ENCODE peak calls at places on chromosomes 11 and 22, in nine cellular contexts. F is stimulated activated CD4-positive, alpha-beta T cell treated with anti-CD3 and anti-CD28 coated beads, Interleukin-4, amount 100 ng/mL, for 4 hours; X is esophagus muscularis mucosa; R is RKO; D is stimulated activated CD8-positive, alpha-beta memory T cell treated with anti-CD3 and anti-CD28 coated beads, Interleukin-7, amount 100 ng/mL, for 4 hours; U is NCI-H748 treated with DMSO at 0.1 percent for 48 hours; W is nephron progenitor cell; Q is NCI-H2081 treated with DMSO at 0.1 percent for 48 hours; I is Right ventricle myocardium superior. L is an unnamed sample.

GRCh38 chr11:68932933-68933577 is 29.4 kb downstream of the IGHMBP2 start:
- DNase-seq in F (no peak), X (no peak), R (no peak), D (no peak), U (no peak), W (no peak), Q (no peak), I (no peak), L (no peak)

GRCh38 chr11:125990244-125990643 is 44.4 kb downstream of the VSIG10L2 start:
- DNase-seq in F (no peak), X (no peak), R (no peak), D (no peak), U (no peak), W (no peak), Q (no peak), I (no peak), L (no peak)

GRCh38 chr11:103537904-103538502 is 428.8 kb downstream of the DYNC2H1 start:
- DNase-seq in F (no peak), X (peak; percentile 0), R (peak; percentile 20), D (no peak), U (peak; percentile 13), W (no peak), Q (no peak), I (no peak), L (no peak)

GRCh38 chr11:63736864-63737263 is 31.7 kb downstream of the ZFTA start:
- DNase-seq in F (no peak), X (no peak), R (no peak), D (no peak), U (no peak), W (no peak), Q (no peak), I (no peak), L (no peak)

GRCh38 chr11:102495161-102496042 is 35.1 kb downstream of the MMP7 start:
- DNase-seq in F (no peak), X (no peak), R (peak; percentile 89), D (peak; percentile 21), U (peak; percentile 47), W (peak; percentile 35), Q (peak; percentile 32), I (no peak), L (peak; percentile 19)

GRCh38 chr11:95695181-95695580 is 94.4 kb downstream of the FAM76B start:
- DNase-seq in F (no peak), X (no peak), R (no peak), D (no peak), U (no peak), W (no peak), Q (no peak), I (no peak), L (no peak)

GRCh38 chr22:37304595-37305343 is 22.5 kb downstream of the CYTH4 start:
- DNase-seq in F (no peak), X (no peak), R (no peak), D (no peak), U (no peak), W (no peak), Q (no peak), I (no peak), L (no peak)

GRCh38 chr22:26447594-26448329 is 18.7 kb downstream of the ASPHD2 start:
- DNase-seq in F (no peak), X (no peak), R (no peak), D (no peak), U (no peak), W (no peak), Q (no peak), I (no peak), L (no peak)

GRCh38 chr11:34250732-34251639 is 106.8 kb downstream of the ABTB2 start:
- DNase-seq in F (peak; percentile 48), X (no peak), R (peak; percentile 92), D (peak; percentile 74), U (no peak), W (peak; percentile 40), Q (no peak), I (peak; percentile 76), L (no peak)

GRCh38 chr22:38397189-38398097 is 57.6 kb downstream of the KCNJ4 start:
- DNase-seq in F (no peak), X (no peak), R (peak; percentile 74), D (no peak), U (no peak), W (peak; percentile 48), Q (no peak), I (peak; percentile 75), L (no peak)

GRCh38 chr11:97614571-97614970 is 1224.8 kb downstream of the JRKL start:
- DNase-seq in F (no peak), X (no peak), R (no peak), D (no peak), U (no peak), W (no peak), Q (no peak), I (no peak), L (no peak)

GRCh38 chr11:17531071-17531817 is 13.0 kb downstream of the USH1C start:
- DNase-seq in F (no peak), X (no peak), R (no peak), D (no peak), U (no peak), W (no peak), Q (peak; percentile 8), I (peak; percentile 24), L (no peak)

GRCh38 chr11:11876458-11876857 is 34.7 kb downstream of the USP47 start:
- DNase-seq in F (no peak), X (no peak), R (peak; percentile 25), D (no peak), U (no peak), W (no peak), Q (peak; percentile 5), I (no peak), L (no peak)

GRCh38 chr11:13440100-13440855 is 22.7 kb downstream of the BTBD10 start:
- DNase-seq in F (no peak), X (no peak), R (peak; percentile 56), D (no peak), U (no peak), W (no peak), Q (no peak), I (no peak), L (no peak)

GRCh38 chr11:134391656-134392055 is 20.4 kb downstream of the B3GAT1 start:
- DNase-seq in F (no peak), X (no peak), R (no peak), D (no peak), U (no peak), W (no peak), Q (no peak), I (no peak), L (no peak)

GRCh38 chr11:69066122-69067112 is 17.7 kb downstream of the TPCN2 start:
- DNase-seq in F (no peak), X (no peak), R (no peak), D (no peak), U (no peak), W (no peak), Q (no peak), I (no peak), L (no peak)

GRCh38 chr11:75667268-75667830 is 1.5 kb downstream of the MAP6 start:
- DNase-seq in F (no peak), X (no peak), R (no peak), D (no peak), U (peak; percentile 34), W (peak; percentile 52), Q (no peak), I (peak; percentile 53), L (no peak)

GRCh38 chr11:100866453-100866852 is 179.4 kb downstream of the ARHGAP42 start:
- DNase-seq in F (no peak), X (no peak), R (no peak), D (no peak), U (no peak), W (no peak), Q (no peak), I (no peak), L (no peak)

GRCh38 chr22:40853961-40854360 is 2.5 kb downstream of the ST13 start:
- DNase-seq in F (no peak), X (no peak), R (peak; percentile 45), D (no peak), U (no peak), W (no peak), Q (no peak), I (no peak), L (no peak)

GRCh38 chr22:27975381-27976013 is 56.4 kb upstream of the PITPNB start:
- DNase-seq in F (no peak), X (no peak), R (peak; percentile 49), D (no peak), U (no peak), W (no peak), Q (no peak), I (no peak), L (no peak)